ENCODE peak calls at places on chromosomes 16 and 17, in five cellular contexts. U, R, F, T and O are unnamed samples.

GRCh38 chr17:50146230-50146926 is 4.1 kb downstream of the PPP1R9B start:
- DNase-seq in U (no peak), R (no peak), F (no peak), T (no peak), O (no peak)

GRCh38 chr16:11597268-11597690 is 10.6 kb upstream of the LITAF start:
- DNase-seq in U (no peak), R (no peak), F (no peak), T (no peak), O (no peak)

GRCh38 chr17:73691321-73691766 is 47.1 kb upstream of the SDK2 start:
- DNase-seq in U (no peak), R (no peak), F (no peak), T (no peak), O (no peak)

GRCh38 chr17:51087072-51087757 is 33.5 kb downstream of the SPAG9 start:
- DNase-seq in U (no peak), R (peak), F (no peak), T (no peak), O (no peak)

GRCh38 chr17:63681530-63681929 is 18.4 kb downstream of the LIMD2 start:
- DNase-seq in U (no peak), R (no peak), F (no peak), T (no peak), O (no peak)

GRCh38 chr17:9371019-9371418 is 204.6 kb downstream of the STX8 start:
- DNase-seq in U (no peak), R (peak), F (no peak), T (peak), O (no peak)

GRCh38 chr16:8631373-8631772 is 9.9 kb downstream of the METTL22 start:
- DNase-seq in U (no peak), R (no peak), F (no peak), T (no peak), O (no peak)

GRCh38 chr16:69727916-69728270 is 1.5 kb upstream of the NQO1 start:
- DNase-seq in U (no peak), R (no peak), F (no peak), T (no peak), O (no peak)

GRCh38 chr17:44063704-44064639 is 2.5 kb downstream of the LSM12 start:
- DNase-seq in U (no peak), R (no peak), F (no peak), T (no peak), O (no peak)

GRCh38 chr16:527015-527903 is at the start of gene CAPN15:
- DNase-seq in U (peak), R (peak), F (peak), T (peak), O (peak)